ENCODE peak calls at places on chromosomes 6 and 20, in eight cellular contexts. One of them, this sample, is unnamed.

GRCh38 chr6:43833223-43833995 is 63.4 kb downstream of the VEGFA start:
- DNase-seq in GM12865: no peak
- DNase-seq in foreskin fibroblast: no peak
- DNase-seq in fibroblast of mammary gland: no peak
- DNase-seq in adrenal gland: peak
- DNase-seq in endodermal cell: no peak
- DNase-seq in tibial artery: no peak
- DNase-seq in hepatocyte: peak
- DNase-seq in this sample: no peak

GRCh38 chr20:58553841-58554240 is 38.6 kb upstream of the APCDD1L start:
- DNase-seq in GM12865: no peak
- DNase-seq in foreskin fibroblast: peak
- DNase-seq in fibroblast of mammary gland: peak
- DNase-seq in adrenal gland: no peak
- DNase-seq in endodermal cell: peak
- DNase-seq in tibial artery: no peak
- DNase-seq in hepatocyte: peak
- DNase-seq in this sample: peak

GRCh38 chr6:106751501-106752252 is 122.3 kb downstream of the QRSL1 start:
- DNase-seq in GM12865: no peak
- DNase-seq in foreskin fibroblast: no peak
- DNase-seq in fibroblast of mammary gland: no peak
- DNase-seq in adrenal gland: no peak
- DNase-seq in endodermal cell: no peak
- DNase-seq in tibial artery: no peak
- DNase-seq in hepatocyte: no peak
- DNase-seq in this sample: no peak

GRCh38 chr6:46684771-46685170 is 2.9 kb upstream of the TDRD6 start:
- DNase-seq in GM12865: no peak
- DNase-seq in foreskin fibroblast: peak
- DNase-seq in fibroblast of mammary gland: peak
- DNase-seq in adrenal gland: no peak
- DNase-seq in endodermal cell: no peak
- DNase-seq in tibial artery: no peak
- DNase-seq in hepatocyte: no peak
- DNase-seq in this sample: peak

GRCh38 chr20:20393207-20393606 is 25.3 kb downstream of the INSM1 start:
- DNase-seq in GM12865: no peak
- DNase-seq in foreskin fibroblast: peak
- DNase-seq in fibroblast of mammary gland: peak
- DNase-seq in adrenal gland: no peak
- DNase-seq in endodermal cell: no peak
- DNase-seq in tibial artery: no peak
- DNase-seq in hepatocyte: no peak
- DNase-seq in this sample: peak

GRCh38 chr6:111623046-111623718 is 17.5 kb upstream of the TRAF3IP2 start:
- DNase-seq in GM12865: no peak
- DNase-seq in foreskin fibroblast: no peak
- DNase-seq in fibroblast of mammary gland: no peak
- DNase-seq in adrenal gland: no peak
- DNase-seq in endodermal cell: no peak
- DNase-seq in tibial artery: no peak
- DNase-seq in hepatocyte: no peak
- DNase-seq in this sample: no peak

GRCh38 chr20:44388466-44389023 is 33.0 kb downstream of the HNF4A start:
- DNase-seq in GM12865: peak
- DNase-seq in foreskin fibroblast: peak
- DNase-seq in fibroblast of mammary gland: peak
- DNase-seq in adrenal gland: peak
- DNase-seq in endodermal cell: peak
- DNase-seq in tibial artery: peak
- DNase-seq in hepatocyte: peak
- DNase-seq in this sample: peak

GRCh38 chr6:88626460-88626859 is 337.0 kb downstream of the RNGTT start:
- DNase-seq in GM12865: no peak
- DNase-seq in foreskin fibroblast: no peak
- DNase-seq in fibroblast of mammary gland: peak
- DNase-seq in adrenal gland: no peak
- DNase-seq in endodermal cell: no peak
- DNase-seq in tibial artery: no peak
- DNase-seq in hepatocyte: no peak
- DNase-seq in this sample: peak

GRCh38 chr20:16241911-16242310 is 331.3 kb downstream of the KIF16B start:
- DNase-seq in GM12865: peak
- DNase-seq in foreskin fibroblast: no peak
- DNase-seq in fibroblast of mammary gland: no peak
- DNase-seq in adrenal gland: no peak
- DNase-seq in endodermal cell: peak
- DNase-seq in tibial artery: no peak
- DNase-seq in hepatocyte: peak
- DNase-seq in this sample: no peak

GRCh38 chr20:37480915-37481314 is 40.1 kb upstream of the NNAT start:
- DNase-seq in GM12865: no peak
- DNase-seq in foreskin fibroblast: no peak
- DNase-seq in fibroblast of mammary gland: no peak
- DNase-seq in adrenal gland: no peak
- DNase-seq in endodermal cell: no peak
- DNase-seq in tibial artery: peak
- DNase-seq in hepatocyte: no peak
- DNase-seq in this sample: no peak

GRCh38 chr6:132054525-132054924 is 103.4 kb upstream of the CCN2 start:
- DNase-seq in GM12865: no peak
- DNase-seq in foreskin fibroblast: peak
- DNase-seq in fibroblast of mammary gland: peak
- DNase-seq in adrenal gland: no peak
- DNase-seq in endodermal cell: no peak
- DNase-seq in tibial artery: no peak
- DNase-seq in hepatocyte: no peak
- DNase-seq in this sample: peak

GRCh38 chr6:94733066-94733465 is 844.3 kb upstream of the MANEA start:
- DNase-seq in GM12865: no peak
- DNase-seq in foreskin fibroblast: no peak
- DNase-seq in fibroblast of mammary gland: no peak
- DNase-seq in adrenal gland: no peak
- DNase-seq in endodermal cell: peak
- DNase-seq in tibial artery: no peak
- DNase-seq in hepatocyte: no peak
- DNase-seq in this sample: no peak

GRCh38 chr6:69343856-69344255 is 453.0 kb downstream of the LMBRD1 start:
- DNase-seq in GM12865: no peak
- DNase-seq in foreskin fibroblast: no peak
- DNase-seq in fibroblast of mammary gland: no peak
- DNase-seq in adrenal gland: no peak
- DNase-seq in endodermal cell: no peak
- DNase-seq in tibial artery: no peak
- DNase-seq in hepatocyte: peak
- DNase-seq in this sample: no peak

GRCh38 chr6:7170117-7170732 is 62.5 kb downstream of the RREB1 start:
- DNase-seq in GM12865: no peak
- DNase-seq in foreskin fibroblast: no peak
- DNase-seq in fibroblast of mammary gland: no peak
- DNase-seq in adrenal gland: no peak
- DNase-seq in endodermal cell: peak
- DNase-seq in tibial artery: no peak
- DNase-seq in hepatocyte: no peak
- DNase-seq in this sample: no peak

GRCh38 chr6:121917263-121917829 is 481.9 kb downstream of the GJA1 start:
- DNase-seq in GM12865: no peak
- DNase-seq in foreskin fibroblast: no peak
- DNase-seq in fibroblast of mammary gland: no peak
- DNase-seq in adrenal gland: no peak
- DNase-seq in endodermal cell: no peak
- DNase-seq in tibial artery: no peak
- DNase-seq in hepatocyte: no peak
- DNase-seq in this sample: no peak

GRCh38 chr6:37731888-37732287 is 34.2 kb upstream of the MDGA1 start:
- DNase-seq in GM12865: peak
- DNase-seq in foreskin fibroblast: no peak
- DNase-seq in fibroblast of mammary gland: no peak
- DNase-seq in adrenal gland: no peak
- DNase-seq in endodermal cell: peak
- DNase-seq in tibial artery: no peak
- DNase-seq in hepatocyte: no peak
- DNase-seq in this sample: no peak

GRCh38 chr6:116971959-116972358 is 94.9 kb downstream of the RFX6 start:
- DNase-seq in GM12865: peak
- DNase-seq in foreskin fibroblast: peak
- DNase-seq in fibroblast of mammary gland: peak
- DNase-seq in adrenal gland: peak
- DNase-seq in endodermal cell: peak
- DNase-seq in tibial artery: no peak
- DNase-seq in hepatocyte: peak
- DNase-seq in this sample: peak

GRCh38 chr6:31883699-31884098 is 4.9 kb upstream of the SLC44A4 start:
- DNase-seq in GM12865: no peak
- DNase-seq in foreskin fibroblast: no peak
- DNase-seq in fibroblast of mammary gland: no peak
- DNase-seq in adrenal gland: no peak
- DNase-seq in endodermal cell: no peak
- DNase-seq in tibial artery: no peak
- DNase-seq in hepatocyte: no peak
- DNase-seq in this sample: no peak
- TF ChIP-seq CTCF in GM12865: no peak
- TF ChIP-seq CTCF in foreskin fibroblast: no peak
- TF ChIP-seq CTCF in fibroblast of mammary gland: no peak
- TF ChIP-seq CTCF in adrenal gland: no peak
- TF ChIP-seq CTCF in endodermal cell: no peak
- TF ChIP-seq CTCF in tibial artery: no peak
- TF ChIP-seq CTCF in hepatocyte: no peak
- TF ChIP-seq CTCF in this sample: no peak

GRCh38 chr20:17619351-17620093 is 49.6 kb downstream of the DSTN start:
- DNase-seq in GM12865: no peak
- DNase-seq in foreskin fibroblast: no peak
- DNase-seq in fibroblast of mammary gland: no peak
- DNase-seq in adrenal gland: peak
- DNase-seq in endodermal cell: peak
- DNase-seq in tibial artery: peak
- DNase-seq in hepatocyte: no peak
- DNase-seq in this sample: no peak
- TF ChIP-seq CTCF in GM12865: no peak
- TF ChIP-seq CTCF in foreskin fibroblast: no peak
- TF ChIP-seq CTCF in fibroblast of mammary gland: no peak
- TF ChIP-seq CTCF in adrenal gland: no peak
- TF ChIP-seq CTCF in endodermal cell: no peak
- TF ChIP-seq CTCF in tibial artery: no peak
- TF ChIP-seq CTCF in hepatocyte: no peak
- TF ChIP-seq CTCF in this sample: no peak

GRCh38 chr20:19048898-19049889 is 163.2 kb upstream of the SLC24A3 start:
- DNase-seq in GM12865: no peak
- DNase-seq in foreskin fibroblast: no peak
- DNase-seq in fibroblast of mammary gland: no peak
- DNase-seq in adrenal gland: no peak
- DNase-seq in endodermal cell: no peak
- DNase-seq in tibial artery: peak
- DNase-seq in hepatocyte: no peak
- DNase-seq in this sample: no peak

GRCh38 chr20:19047951-19048296 is 164.5 kb upstream of the SLC24A3 start:
- DNase-seq in GM12865: no peak
- DNase-seq in foreskin fibroblast: no peak
- DNase-seq in fibroblast of mammary gland: no peak
- DNase-seq in adrenal gland: no peak
- DNase-seq in endodermal cell: no peak
- DNase-seq in tibial artery: no peak
- DNase-seq in hepatocyte: no peak
- DNase-seq in this sample: no peak

GRCh38 chr20:19047040-19047950 is 165.1 kb upstream of the SLC24A3 start:
- DNase-seq in GM12865: no peak
- DNase-seq in foreskin fibroblast: no peak
- DNase-seq in fibroblast of mammary gland: no peak
- DNase-seq in adrenal gland: no peak
- DNase-seq in endodermal cell: no peak
- DNase-seq in tibial artery: peak
- DNase-seq in hepatocyte: peak
- DNase-seq in this sample: no peak

DNA sequence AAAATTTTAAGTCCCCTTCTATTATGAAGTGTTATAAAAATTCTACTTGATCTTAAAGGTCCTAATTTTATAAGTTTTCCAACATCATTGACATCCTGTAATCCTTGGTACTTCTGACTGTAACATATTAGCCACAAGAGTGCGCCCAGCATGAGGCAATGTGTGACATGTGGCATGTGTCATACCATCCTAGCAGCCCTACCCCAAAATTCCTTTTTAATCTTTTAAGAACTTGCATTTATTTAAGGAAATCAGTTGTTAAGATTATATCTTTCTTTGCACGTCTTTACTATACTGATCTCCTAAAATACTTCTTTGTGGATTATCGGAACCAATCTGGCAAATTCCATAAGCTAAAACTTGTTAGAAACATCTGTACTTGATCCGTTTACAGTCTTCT is 167.1 kb upstream of the SLC24A3 start:
- DNase-seq in GM12865: no peak
- DNase-seq in foreskin fibroblast: no peak
- DNase-seq in fibroblast of mammary gland: no peak
- DNase-seq in adrenal gland: no peak
- DNase-seq in endodermal cell: no peak
- DNase-seq in tibial artery: no peak
- DNase-seq in hepatocyte: no peak
- DNase-seq in this sample: no peak
- TF ChIP-seq CTCF in GM12865: no peak
- TF ChIP-seq CTCF in foreskin fibroblast: no peak
- TF ChIP-seq CTCF in fibroblast of mammary gland: no peak
- TF ChIP-seq CTCF in adrenal gland: no peak
- TF ChIP-seq CTCF in endodermal cell: no peak
- TF ChIP-seq CTCF in tibial artery: no peak
- TF ChIP-seq CTCF in hepatocyte: peak
- TF ChIP-seq CTCF in this sample: no peak

DNA sequence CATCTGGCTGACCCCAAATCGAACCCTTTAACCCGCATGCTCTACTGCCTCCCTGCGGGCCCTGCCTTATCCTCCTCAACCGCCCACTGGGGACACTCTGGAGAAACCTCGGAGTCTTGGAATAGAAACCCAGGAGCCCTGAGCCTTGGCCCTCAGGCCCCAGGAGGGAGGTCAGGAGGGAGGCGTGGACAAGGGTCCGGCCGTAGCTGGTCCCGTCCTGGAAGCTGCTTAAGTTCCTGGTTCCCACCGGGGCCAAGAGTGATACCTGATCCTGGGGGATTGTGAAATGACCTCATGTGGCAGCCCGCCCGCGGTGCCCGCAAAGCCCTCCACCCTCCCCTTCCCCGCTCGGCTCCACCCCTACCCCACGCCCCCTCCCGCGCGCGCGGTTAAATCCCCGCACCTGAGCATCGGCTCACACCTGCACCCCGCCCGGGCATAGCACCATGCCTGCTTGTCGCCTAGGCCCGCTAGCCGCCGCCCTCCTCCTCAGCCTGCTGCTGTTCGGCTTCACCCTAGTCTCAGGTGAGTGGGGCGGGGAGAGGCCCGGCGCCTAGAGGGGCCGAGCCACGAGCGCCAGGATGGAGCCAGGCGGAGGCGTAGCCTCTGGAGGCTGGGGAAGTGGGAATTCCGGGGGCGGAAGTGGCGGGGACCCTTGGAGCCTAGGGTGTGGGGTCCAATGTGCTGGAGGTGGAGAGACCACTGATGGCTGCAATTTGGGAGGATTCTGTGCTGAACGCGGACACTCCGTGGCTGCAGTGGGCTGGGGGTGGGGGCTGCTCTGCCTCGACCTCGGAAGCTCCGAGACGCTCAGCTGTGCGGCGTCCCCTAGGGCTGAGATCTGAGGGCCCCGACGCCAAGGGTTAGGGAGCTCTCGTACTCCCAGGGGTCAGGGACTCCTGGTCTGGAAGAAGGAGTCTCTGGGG is at the start of gene WFDC2:
- DNase-seq in GM12865: no peak
- DNase-seq in foreskin fibroblast: no peak
- DNase-seq in fibroblast of mammary gland: no peak
- DNase-seq in adrenal gland: no peak
- DNase-seq in endodermal cell: peak
- DNase-seq in tibial artery: no peak
- DNase-seq in hepatocyte: peak
- DNase-seq in this sample: no peak
- TF ChIP-seq CTCF in GM12865: no peak
- TF ChIP-seq CTCF in foreskin fibroblast: no peak
- TF ChIP-seq CTCF in fibroblast of mammary gland: no peak
- TF ChIP-seq CTCF in adrenal gland: no peak
- TF ChIP-seq CTCF in endodermal cell: peak
- TF ChIP-seq CTCF in tibial artery: no peak
- TF ChIP-seq CTCF in hepatocyte: peak
- TF ChIP-seq CTCF in this sample: no peak

This sample was measured in fibroblast of villous mesenchyme.